ENCODE peak calls at places on chromosomes 16 and 17, in nine cellular contexts. M, Z, Q, H, R, W, J, I and K are unnamed samples.

GRCh38 chr17:14125518-14126125 is 56.3 kb downstream of the COX10 start:
- DNase-seq in M (no peak), Z (no peak), Q (peak), H (no peak), R (no peak), W (no peak), J (no peak), I (no peak), K (no peak)

GRCh38 chr17:48642843-48643696 is 16.9 kb upstream of the HOXB9 start:
- DNase-seq in M (no peak), Z (no peak), Q (no peak), H (no peak), R (no peak), W (no peak), J (no peak), I (no peak), K (no peak)

GRCh38 chr16:714079-714478 is 839 bp upstream of the METRN start:
- DNase-seq in M (no peak), Z (no peak), Q (no peak), H (no peak), R (peak), W (no peak), J (peak), I (no peak), K (no peak)

GRCh38 chr16:1047123-1047522 is 25.4 kb upstream of the SSTR5 start:
- DNase-seq in M (no peak), Z (no peak), Q (no peak), H (no peak), R (no peak), W (no peak), J (no peak), I (no peak), K (no peak)

GRCh38 chr17:45228985-45229517 is 7.4 kb downstream of the FMNL1 start:
- DNase-seq in M (peak), Z (peak), Q (peak), H (no peak), R (peak), W (no peak), J (peak), I (peak), K (peak)

GRCh38 chr17:75908201-75908600 is 3.5 kb upstream of the MRPL38 start:
- DNase-seq in M (no peak), Z (no peak), Q (no peak), H (no peak), R (no peak), W (no peak), J (no peak), I (no peak), K (peak)

GRCh38 chr17:35745749-35746320 is 7.2 kb downstream of the GAS2L2 start:
- DNase-seq in M (no peak), Z (no peak), Q (no peak), H (no peak), R (no peak), W (no peak), J (no peak), I (no peak), K (no peak)

GRCh38 chr16:12846592-12846991 is 42.9 kb upstream of the CPPED1 start:
- DNase-seq in M (no peak), Z (no peak), Q (no peak), H (no peak), R (no peak), W (no peak), J (no peak), I (no peak), K (no peak)

GRCh38 chr17:46832945-46833839 is 14.7 kb upstream of the WNT3 start:
- DNase-seq in M (peak), Z (no peak), Q (peak), H (no peak), R (peak), W (peak), J (peak), I (no peak), K (peak)

GRCh38 chr17:80605326-80606066 is 60.9 kb downstream of the RPTOR start:
- DNase-seq in M (no peak), Z (peak), Q (no peak), H (no peak), R (peak), W (no peak), J (no peak), I (no peak), K (no peak)

GRCh38 chr16:87628940-87629339 is 26.6 kb downstream of the JPH3 start:
- DNase-seq in M (no peak), Z (peak), Q (no peak), H (no peak), R (peak), W (peak), J (peak), I (no peak), K (no peak)

GRCh38 chr17:29291163-29291752 is 2.7 kb downstream of the NUFIP2 start:
- DNase-seq in M (no peak), Z (peak), Q (peak), H (peak), R (peak), W (no peak), J (peak), I (no peak), K (peak)